ENCODE peak calls at places on chromosomes 13 and 19, in six cellular contexts. E is PC-3, W is SK-N-SH, Q is PC-9, X is HCT116, O is GM23248. A is an unnamed sample. For H3K4me1 and H3K9me2, the result is how much of the 10 kb centered on the place peaks cover.

GRCh38 chr19:8238251-8238650 is 29.1 kb downstream of the CERS4 start:
- DNase-seq in E (no peak), X (no peak), W (no peak), O (no peak), Q (no peak), A (no peak)

GRCh38 chr19:2271516-2272103 is 10.4 kb downstream of the PEAK3 start:
- DNase-seq in Q (peak), O (peak), W (no peak), X (no peak), E (peak), A (peak)

GRCh38 chr19:58228584-58229254 is at the start of gene ZNF544:
- DNase-seq in Q (peak), W (peak), X (peak), O (peak), E (peak), A (peak)

GRCh38 chr13:48730971-48731658 is 77.4 kb downstream of the CYSLTR2 start:
- DNase-seq in X (peak), E (peak), Q (no peak), W (no peak), O (peak), A (no peak)

GRCh38 chr19:9836021-9836420 is 903 bp downstream of the PIN1 start:
- DNase-seq in X (no peak), E (peak), O (peak), Q (no peak), W (peak), A (peak)

GRCh38 chr13:26495749-26496148 is 61.7 kb upstream of the WASF3 start:
- DNase-seq in X (no peak), Q (no peak), W (no peak), O (no peak), E (no peak), A (no peak)

GRCh38 chr13:45361596-45362206 is 20.7 kb upstream of the TPT1 start:
- DNase-seq in O (peak), Q (peak), W (no peak), E (peak), X (peak), A (no peak)

GRCh38 chr19:7333198-7334118 is 15.3 kb upstream of the ARHGEF18 start:
- DNase-seq in O (no peak), X (no peak), Q (no peak), E (peak), W (no peak), A (no peak)

GRCh38 chr19:2661615-2662014 is 40.9 kb downstream of the GNG7 start:
- DNase-seq in W (no peak), O (peak), Q (no peak), X (peak), E (peak), A (peak)

GRCh38 chr13:111973186-111974064 is 93.5 kb upstream of the SOX1 start:
- DNase-seq in X (no peak), Q (no peak), E (no peak), O (no peak), W (no peak), A (no peak)

GRCh38 chr19:53015730-53016129 is 2.0 kb downstream of the ERVV-1 start:
- DNase-seq in Q (no peak), W (no peak), O (no peak), E (no peak), X (no peak), A (no peak)

GRCh38 chr13:72221276-72221962 is 354.4 kb upstream of the DACH1 start:
- DNase-seq in E (peak), W (no peak), Q (no peak), O (no peak), X (peak), A (peak)

DNA sequence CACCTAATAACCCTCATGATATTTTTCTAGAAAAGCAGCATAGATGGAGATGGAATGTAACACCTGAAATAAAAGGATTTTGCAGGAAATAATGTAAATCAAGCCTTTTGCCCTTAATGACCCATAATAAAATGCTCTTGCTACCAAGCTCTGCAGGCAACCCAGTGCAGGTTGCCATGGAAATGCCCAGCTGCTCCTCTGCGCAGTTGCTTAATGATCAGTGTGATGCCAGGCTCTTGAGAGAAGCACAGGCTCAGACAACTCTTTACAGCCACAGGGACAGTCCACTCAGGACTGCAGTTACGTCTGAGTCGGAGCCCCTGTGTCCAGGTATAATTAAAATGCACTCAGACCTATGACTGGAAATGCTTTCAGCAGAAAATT is 165.5 kb downstream of the LACC1 start:
- DNase-seq in E (no peak), W (peak), Q (no peak), O (no peak), X (no peak), A (no peak)
- H3K4me3 ChIP-seq in E (no peak), W (no peak), Q (no peak), O (no peak), X (no peak), A (no peak)

DNA sequence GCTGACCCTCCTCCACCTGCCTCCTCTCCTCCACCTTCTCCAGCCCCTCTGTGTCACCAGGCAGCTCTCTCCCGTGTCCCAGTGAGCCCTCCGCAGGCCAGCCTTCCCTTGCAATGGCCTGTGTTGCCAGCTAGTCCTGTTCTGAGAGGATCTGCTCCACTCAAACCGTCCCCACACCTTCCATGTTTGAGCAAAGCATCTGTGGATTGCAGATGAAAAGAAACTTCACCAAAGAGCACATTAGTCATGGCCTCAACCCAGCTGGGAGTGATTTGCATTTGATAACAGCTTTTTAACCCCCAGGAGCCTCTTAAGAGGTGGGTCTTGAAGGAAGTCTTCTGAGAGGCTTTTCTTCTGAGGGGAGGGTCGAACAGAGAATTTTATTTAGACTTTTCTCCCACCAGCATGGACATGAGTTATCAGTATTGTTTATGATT is 72.8 kb downstream of the COL4A2 start:
- DNase-seq in W (no peak), Q (peak), O (peak), X (no peak), E (peak), A (no peak)
- H3K4me1 ChIP-seq in W (under half), Q (under half), O (under half), X (under half), E (under half), A (under half)

DNA sequence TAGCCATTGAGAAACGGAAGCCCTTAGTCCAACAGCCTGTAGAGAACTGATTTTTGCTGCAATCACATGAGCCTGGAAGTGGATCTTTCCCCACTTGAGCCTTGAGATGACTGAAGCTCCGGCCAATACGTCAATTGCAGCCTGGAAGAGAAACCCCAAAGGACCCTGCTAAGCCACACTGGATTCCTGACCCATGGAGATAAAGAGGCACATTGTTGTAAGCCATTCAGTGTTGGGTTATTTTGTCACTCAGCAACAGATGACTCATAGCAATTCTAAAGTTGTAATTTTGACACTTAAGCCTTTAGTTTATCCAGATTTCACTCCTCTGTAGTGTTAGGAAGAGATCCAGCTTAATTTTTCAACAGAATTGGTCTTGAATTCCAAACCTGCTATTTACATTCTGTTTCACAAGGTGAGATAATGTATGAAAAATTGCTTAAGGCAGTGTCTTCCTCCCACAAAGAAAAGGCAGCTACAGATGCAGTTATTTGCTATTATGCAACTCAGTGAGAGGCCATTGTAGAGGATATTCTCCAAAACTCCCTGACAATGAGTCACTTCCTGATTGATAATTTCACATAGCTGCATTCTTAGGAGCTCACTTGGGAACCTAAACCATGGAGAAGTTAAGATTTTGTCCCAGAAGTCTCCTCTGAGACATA is 59.4 kb upstream of the TSHZ3 start:
- DNase-seq in O (peak), Q (no peak), X (no peak), E (peak), W (no peak), A (no peak)
- H3K9me2 ChIP-seq in O (under half), Q (under half), X (under half), E (under half), W (under half), A (under half)

GRCh38 chr19:55080915-55081772 is 5.5 kb downstream of the EPS8L1 start:
- DNase-seq in O (peak), Q (no peak), X (peak), W (peak), E (no peak), A (peak)

GRCh38 chr19:55083004-55083850 is 7.6 kb downstream of the EPS8L1 start:
- DNase-seq in Q (peak), X (no peak), W (no peak), E (no peak), O (no peak), A (no peak)

GRCh38 chr19:55082023-55082851 is 6.6 kb downstream of the EPS8L1 start:
- DNase-seq in W (peak), Q (peak), E (peak), X (no peak), O (peak), A (peak)

GRCh38 chr19:55080121-55080914 is 4.6 kb downstream of the EPS8L1 start:
- DNase-seq in E (no peak), W (peak), Q (no peak), X (peak), O (peak), A (peak)

GRCh38 chr19:55081773-55082022 is 6.0 kb downstream of the EPS8L1 start:
- DNase-seq in W (peak), X (no peak), Q (peak), O (no peak), E (no peak), A (no peak)
- H3K4me3 ChIP-seq in W (peak), X (no peak), Q (no peak), O (no peak), E (no peak), A (no peak)

DNA sequence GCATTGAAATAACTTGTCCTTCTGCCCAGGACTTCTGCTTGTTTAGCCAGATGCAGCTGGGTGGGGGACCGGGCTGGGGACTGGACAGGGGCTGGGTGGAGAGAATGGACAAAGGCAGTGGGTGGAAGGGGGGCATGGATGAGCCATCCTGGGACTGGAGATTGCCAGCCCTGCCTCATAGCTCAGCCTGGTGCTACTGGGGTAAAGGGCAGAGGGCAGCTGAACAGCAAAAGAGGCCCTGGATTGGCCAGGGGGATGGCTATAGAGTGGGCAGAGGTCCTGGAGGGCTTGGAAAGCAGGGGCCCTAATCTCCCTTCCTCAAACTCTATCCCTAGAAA is 17.7 kb upstream of the PLAUR start:
- DNase-seq in O (no peak), W (no peak), E (no peak), Q (no peak), X (no peak), A (no peak)
- H3K4me1 ChIP-seq in O (under half), W (under half), E (under half), Q (under half), X (under half), A (under half)

DNA sequence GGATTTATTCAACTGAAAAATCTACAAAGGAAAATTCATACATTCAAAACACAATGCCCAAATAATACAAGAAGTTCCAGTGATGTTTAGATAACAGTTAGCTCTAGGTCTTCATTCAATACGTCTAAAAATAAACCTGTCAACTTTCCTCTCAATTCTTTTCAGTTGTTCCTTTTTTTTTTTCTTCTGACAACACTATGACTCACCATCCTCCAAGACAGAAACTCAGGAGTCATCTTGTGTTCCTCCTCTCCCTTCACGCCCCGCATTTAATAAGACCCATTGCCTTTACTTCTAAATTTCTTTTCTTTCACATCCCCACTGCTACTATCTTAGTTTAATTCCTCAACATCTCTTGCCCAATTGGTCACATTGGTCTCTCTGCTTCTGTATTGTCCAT is 759.9 kb downstream of the GPC5 start:
- DNase-seq in E (peak), O (peak), W (no peak), X (no peak), Q (no peak), A (no peak)
- H3K9me2 ChIP-seq in E (under half), O (under half), W (under half), X (under half), Q (under half), A (under half)

DNA sequence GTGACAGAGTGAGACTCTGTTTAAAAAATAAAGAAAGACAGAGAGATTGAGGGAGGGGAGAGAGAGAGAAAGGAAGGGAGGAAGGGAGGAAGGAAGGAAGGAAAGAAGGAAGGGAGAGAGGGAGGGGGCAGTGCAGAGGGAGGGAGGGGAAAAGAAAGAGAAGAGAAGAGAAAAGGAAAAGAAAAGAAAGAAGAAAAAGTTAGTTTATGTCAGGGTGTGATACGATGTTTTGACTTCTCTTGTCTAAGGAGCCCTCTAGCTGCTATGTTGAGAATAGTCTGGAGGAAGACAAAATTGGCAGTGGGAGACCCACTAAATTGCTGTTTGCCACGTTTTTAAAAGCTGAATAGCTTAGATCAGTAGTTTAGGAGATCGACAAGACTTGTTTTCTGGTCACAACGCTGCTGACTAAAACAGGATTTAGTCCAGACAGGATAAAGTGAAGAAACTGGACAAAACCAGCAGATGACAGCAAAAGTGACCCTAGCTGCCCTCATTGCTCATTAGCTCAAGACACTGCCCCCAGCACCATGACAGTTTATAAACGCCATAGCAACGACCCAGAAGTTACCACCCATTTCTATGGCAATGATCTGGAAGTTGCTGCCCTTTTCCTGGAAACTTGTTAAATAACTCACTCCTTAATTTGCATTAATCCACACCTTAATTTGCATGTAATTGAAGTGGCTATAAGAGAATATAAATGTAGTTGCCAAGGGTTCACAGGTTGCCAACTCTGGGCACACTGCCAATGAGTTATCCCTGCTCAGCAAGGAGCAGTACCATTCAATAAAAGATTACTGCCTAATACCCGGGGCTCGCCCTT is 11.1 kb downstream of the TEX101 start:
- DNase-seq in E (peak), W (no peak), Q (peak), O (peak), X (peak), A (peak)
- H3K4me3 ChIP-seq in E (peak), W (no peak), Q (no peak), O (no peak), X (peak), A (no peak)

GRCh38 chr13:114033541-114034315 is 59.9 kb upstream of the C13orf46 start:
- DNase-seq in E (no peak), O (no peak), Q (no peak), X (no peak), W (no peak), A (no peak)
- H3K4me1 ChIP-seq in E (under half), O (under half), Q (under half), X (under half), W (under half), A (under half)

DNA sequence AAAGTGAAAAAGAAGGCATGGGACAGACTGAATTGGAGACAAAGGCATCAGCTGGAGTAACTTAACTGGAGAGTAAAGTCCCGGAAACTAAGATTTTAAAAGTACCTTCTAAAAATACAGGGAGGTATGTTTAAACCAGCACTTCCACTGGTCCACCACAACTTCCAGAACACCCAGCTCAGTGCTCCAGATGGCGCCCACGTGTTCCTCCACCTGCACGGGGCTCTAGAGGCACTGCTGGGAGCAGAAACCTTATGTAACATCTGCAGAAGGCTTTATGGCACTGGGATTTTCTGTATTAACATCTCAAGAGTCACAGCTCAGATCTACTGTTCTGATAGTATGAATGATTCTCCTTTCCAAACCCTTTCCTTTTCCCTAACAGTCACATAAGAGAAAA is 252.1 kb downstream of the DCLK1 start:
- DNase-seq in X (no peak), E (no peak), W (no peak), O (no peak), Q (no peak), A (no peak)
- H3K9me2 ChIP-seq in X (under half), E (under half), W (under half), O (under half), Q (under half), A (under half)